ENCODE peak calls at places on chromosomes 16 and 17, in five cellular contexts. One of them, this sample, is unnamed.

GRCh38 chr17:9760336-9760735 is 31.1 kb downstream of the DHRS7C start:
- DNase-seq in BE2C: no peak
- DNase-seq in H9: no peak
- DNase-seq in DMS 273 treated with DMSO at 0.1 percent for 48 hours: no peak
- DNase-seq in mesothelial cell of epicardium: no peak
- DNase-seq in this sample: no peak

GRCh38 chr17:74754832-74755231 is 6.4 kb downstream of the NHERF1 start:
- DNase-seq in BE2C: no peak
- DNase-seq in H9: no peak
- DNase-seq in DMS 273 treated with DMSO at 0.1 percent for 48 hours: no peak
- DNase-seq in mesothelial cell of epicardium: no peak
- DNase-seq in this sample: no peak

GRCh38 chr17:18156171-18156975 is 27.3 kb upstream of the ALKBH5 start:
- DNase-seq in BE2C: no peak
- DNase-seq in H9: no peak
- DNase-seq in DMS 273 treated with DMSO at 0.1 percent for 48 hours: no peak
- DNase-seq in mesothelial cell of epicardium: no peak
- DNase-seq in this sample: no peak

GRCh38 chr17:29630630-29631193 is 8.0 kb upstream of the CORO6 start:
- DNase-seq in BE2C: no peak
- DNase-seq in H9: no peak
- DNase-seq in DMS 273 treated with DMSO at 0.1 percent for 48 hours: no peak
- DNase-seq in mesothelial cell of epicardium: no peak
- DNase-seq in this sample: no peak

GRCh38 chr16:14420721-14421488 is 209.2 kb downstream of the PARN start:
- DNase-seq in BE2C: no peak
- DNase-seq in H9: no peak
- DNase-seq in DMS 273 treated with DMSO at 0.1 percent for 48 hours: no peak
- DNase-seq in mesothelial cell of epicardium: no peak
- DNase-seq in this sample: no peak

GRCh38 chr16:66188786-66189725 is 177.4 kb upstream of the CDH5 start:
- DNase-seq in BE2C: peak; percentile 20
- DNase-seq in H9: no peak
- DNase-seq in DMS 273 treated with DMSO at 0.1 percent for 48 hours: no peak
- DNase-seq in mesothelial cell of epicardium: no peak
- DNase-seq in this sample: peak; percentile 80

GRCh38 chr17:45775576-45776011 is 8.5 kb upstream of the CRHR1 start:
- DNase-seq in BE2C: peak; percentile 86
- DNase-seq in H9: no peak
- DNase-seq in DMS 273 treated with DMSO at 0.1 percent for 48 hours: peak; percentile 87
- DNase-seq in mesothelial cell of epicardium: no peak
- DNase-seq in this sample: peak; percentile 67

GRCh38 chr17:33291248-33292183 is 1.6 kb downstream of the ASIC2 start:
- DNase-seq in BE2C: peak; percentile 30
- DNase-seq in H9: peak; percentile 81
- DNase-seq in DMS 273 treated with DMSO at 0.1 percent for 48 hours: no peak
- DNase-seq in mesothelial cell of epicardium: peak; percentile 34
- DNase-seq in this sample: no peak

GRCh38 chr17:29622337-29623282 is at the start of gene CORO6:
- DNase-seq in BE2C: peak; percentile 75
- DNase-seq in H9: peak; percentile 92
- DNase-seq in DMS 273 treated with DMSO at 0.1 percent for 48 hours: no peak
- DNase-seq in mesothelial cell of epicardium: peak; percentile 54
- DNase-seq in this sample: no peak

GRCh38 chr16:70647461-70648359 is 1.4 kb downstream of the IL34 start:
- DNase-seq in BE2C: no peak
- DNase-seq in H9: no peak
- DNase-seq in DMS 273 treated with DMSO at 0.1 percent for 48 hours: no peak
- DNase-seq in mesothelial cell of epicardium: no peak
- DNase-seq in this sample: no peak

GRCh38 chr16:49739381-49739780 is 116.5 kb downstream of the ZNF423 start:
- DNase-seq in BE2C: peak; percentile 30
- DNase-seq in H9: peak; percentile 76
- DNase-seq in DMS 273 treated with DMSO at 0.1 percent for 48 hours: no peak
- DNase-seq in mesothelial cell of epicardium: no peak
- DNase-seq in this sample: no peak

GRCh38 chr17:60439501-60439900 is 17.2 kb downstream of the CHCT1 start:
- DNase-seq in BE2C: no peak
- DNase-seq in H9: no peak
- DNase-seq in DMS 273 treated with DMSO at 0.1 percent for 48 hours: no peak
- DNase-seq in mesothelial cell of epicardium: no peak
- DNase-seq in this sample: no peak

GRCh38 chr16:69217433-69217832 is 30.5 kb downstream of the SNTB2 start:
- DNase-seq in BE2C: no peak
- DNase-seq in H9: no peak
- DNase-seq in DMS 273 treated with DMSO at 0.1 percent for 48 hours: no peak
- DNase-seq in mesothelial cell of epicardium: no peak
- DNase-seq in this sample: no peak

GRCh38 chr17:65175952-65176351 is 38.8 kb downstream of the RGS9 start:
- DNase-seq in BE2C: no peak
- DNase-seq in H9: no peak
- DNase-seq in DMS 273 treated with DMSO at 0.1 percent for 48 hours: no peak
- DNase-seq in mesothelial cell of epicardium: no peak
- DNase-seq in this sample: no peak

GRCh38 chr17:40574292-40574691 is 9.0 kb upstream of the CCR7 start:
- DNase-seq in BE2C: no peak
- DNase-seq in H9: no peak
- DNase-seq in DMS 273 treated with DMSO at 0.1 percent for 48 hours: no peak
- DNase-seq in mesothelial cell of epicardium: no peak
- DNase-seq in this sample: no peak

GRCh38 chr16:88700636-88701482 is 5.3 kb downstream of the RNF166 start:
- DNase-seq in BE2C: no peak
- DNase-seq in H9: no peak
- DNase-seq in DMS 273 treated with DMSO at 0.1 percent for 48 hours: no peak
- DNase-seq in mesothelial cell of epicardium: no peak
- DNase-seq in this sample: no peak

GRCh38 chr17:18379246-18380146 is 1.9 kb downstream of the EVPLL start:
- DNase-seq in BE2C: no peak
- DNase-seq in H9: no peak
- DNase-seq in DMS 273 treated with DMSO at 0.1 percent for 48 hours: no peak
- DNase-seq in mesothelial cell of epicardium: no peak
- DNase-seq in this sample: no peak

GRCh38 chr16:69040144-69040909 is 65.1 kb upstream of the HAS3 start:
- DNase-seq in BE2C: no peak
- DNase-seq in H9: no peak
- DNase-seq in DMS 273 treated with DMSO at 0.1 percent for 48 hours: peak; percentile 94
- DNase-seq in mesothelial cell of epicardium: no peak
- DNase-seq in this sample: no peak

This sample was measured in NCI-H446 treated with DMSO at 0.1 percent for 48 hours.